ENCODE peak calls at places on chromosomes 3 and 15, in nine cellular contexts. C, U, I, R, E, L, G, Y and N are unnamed samples. For H3K36me3, the result is how much of the 10 kb centered on the place peaks cover.

GRCh38 chr3:44058022-44058867 is 183.4 kb upstream of the TOPAZ1 start:
- DNase-seq in R (no peak), Y (peak), U (no peak), L (no peak), G (no peak), C (peak), E (no peak), I (no peak), N (peak)

GRCh38 chr15:98931001-98931400 is 76.6 kb downstream of the PGPEP1L start:
- DNase-seq in R (no peak), Y (no peak), I (no peak), C (no peak), G (no peak), L (no peak), U (no peak), E (no peak), N (no peak)

GRCh38 chr3:134768116-134768515 is 26.9 kb upstream of the EPHB1 start:
- DNase-seq in Y (no peak), L (no peak), I (no peak), U (no peak), C (no peak), R (no peak), E (no peak), G (no peak), N (no peak)

GRCh38 chr3:147773236-147773635 is 364.1 kb downstream of the ZIC1 start:
- DNase-seq in C (no peak), L (no peak), G (no peak), Y (no peak), U (no peak), R (no peak), I (no peak), E (no peak), N (no peak)

GRCh38 chr15:92611995-92612745 is 43.4 kb downstream of the FAM174B start:
- DNase-seq in R (no peak), G (no peak), L (no peak), Y (peak), U (no peak), E (no peak), C (no peak), I (no peak), N (no peak)

GRCh38 chr3:10645800-10646199 is 140.4 kb upstream of the ATP2B2 start:
- DNase-seq in I (no peak), E (no peak), C (no peak), U (no peak), R (no peak), L (no peak), G (no peak), Y (no peak), N (no peak)

GRCh38 chr15:63392355-63393009 is 10.8 kb upstream of the CA12 start:
- DNase-seq in I (no peak), G (peak), C (peak), R (no peak), L (no peak), Y (no peak), U (no peak), E (no peak), N (no peak)

GRCh38 chr15:96124436-96124835 is 206.1 kb upstream of the NR2F2 start:
- DNase-seq in I (no peak), C (no peak), E (no peak), G (no peak), U (no peak), Y (no peak), L (no peak), R (no peak), N (no peak)

GRCh38 chr3:50648297-50648696 is 26.4 kb upstream of the DOCK3 start:
- DNase-seq in C (no peak), U (peak), L (no peak), I (no peak), R (no peak), E (no peak), Y (no peak), G (no peak), N (no peak)
- H3K36me3 ChIP-seq in C (under half), U (under half), L (under half), I (under half), R (half or more), E (under half), Y (under half), G (under half), N (under half)

GRCh38 chr3:50250514-50250913 is 14.5 kb downstream of the GNAI2 start:
- DNase-seq in C (no peak), E (no peak), I (no peak), L (no peak), R (no peak), Y (no peak), G (no peak), U (no peak), N (no peak)
- H3K36me3 ChIP-seq in C (under half), E (under half), I (under half), L (half or more), R (under half), Y (half or more), G (under half), U (under half), N (under half)

DNA sequence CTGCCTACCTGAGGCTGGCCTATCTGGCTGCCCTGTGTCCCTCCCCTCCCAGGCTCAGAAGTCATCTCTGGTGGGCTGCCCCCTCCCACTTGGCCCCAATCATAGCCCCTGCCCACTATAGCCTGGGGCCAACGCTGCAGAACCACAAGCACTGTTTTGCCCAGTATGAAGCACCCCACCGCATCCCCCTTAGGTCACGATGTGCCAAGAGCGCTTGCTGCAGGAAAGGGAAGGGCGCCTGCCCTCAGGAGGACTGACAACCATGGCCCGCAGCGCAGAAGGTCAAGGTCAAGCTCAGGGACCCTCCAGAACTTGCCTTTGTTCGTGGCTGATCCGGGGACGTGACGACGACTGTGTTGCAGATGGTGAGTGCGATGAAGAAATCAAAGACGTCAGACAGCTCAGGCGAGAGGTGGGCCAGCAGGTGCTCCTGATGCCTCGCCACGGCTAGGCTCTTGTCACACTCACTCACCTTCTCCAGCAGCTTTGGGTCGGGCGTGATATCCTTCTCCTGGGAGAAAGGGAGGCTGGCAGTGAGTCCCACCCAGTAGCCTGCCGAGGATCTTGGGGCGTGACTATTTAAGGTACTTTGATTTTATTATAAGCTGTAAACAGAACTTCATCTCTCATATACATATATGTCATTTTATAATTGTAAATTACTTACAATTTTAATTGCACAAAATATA is 146.6 kb downstream of the ATP10A start:
- DNase-seq in I (no peak), E (no peak), Y (no peak), L (no peak), C (no peak), R (no peak), G (no peak), U (no peak), N (no peak)
- H3K36me3 ChIP-seq in I (under half), E (under half), Y (under half), L (under half), C (under half), R (under half), G (under half), U (under half), N (under half)

GRCh38 chr3:196931157-196931556 is 11.2 kb downstream of the NCBP2 start:
- DNase-seq in I (no peak), Y (peak), L (no peak), E (no peak), U (no peak), G (no peak), R (no peak), C (no peak), N (no peak)
- H3K36me3 ChIP-seq in I (under half), Y (half or more), L (half or more), E (under half), U (under half), G (under half), R (half or more), C (under half), N (under half)

DNA sequence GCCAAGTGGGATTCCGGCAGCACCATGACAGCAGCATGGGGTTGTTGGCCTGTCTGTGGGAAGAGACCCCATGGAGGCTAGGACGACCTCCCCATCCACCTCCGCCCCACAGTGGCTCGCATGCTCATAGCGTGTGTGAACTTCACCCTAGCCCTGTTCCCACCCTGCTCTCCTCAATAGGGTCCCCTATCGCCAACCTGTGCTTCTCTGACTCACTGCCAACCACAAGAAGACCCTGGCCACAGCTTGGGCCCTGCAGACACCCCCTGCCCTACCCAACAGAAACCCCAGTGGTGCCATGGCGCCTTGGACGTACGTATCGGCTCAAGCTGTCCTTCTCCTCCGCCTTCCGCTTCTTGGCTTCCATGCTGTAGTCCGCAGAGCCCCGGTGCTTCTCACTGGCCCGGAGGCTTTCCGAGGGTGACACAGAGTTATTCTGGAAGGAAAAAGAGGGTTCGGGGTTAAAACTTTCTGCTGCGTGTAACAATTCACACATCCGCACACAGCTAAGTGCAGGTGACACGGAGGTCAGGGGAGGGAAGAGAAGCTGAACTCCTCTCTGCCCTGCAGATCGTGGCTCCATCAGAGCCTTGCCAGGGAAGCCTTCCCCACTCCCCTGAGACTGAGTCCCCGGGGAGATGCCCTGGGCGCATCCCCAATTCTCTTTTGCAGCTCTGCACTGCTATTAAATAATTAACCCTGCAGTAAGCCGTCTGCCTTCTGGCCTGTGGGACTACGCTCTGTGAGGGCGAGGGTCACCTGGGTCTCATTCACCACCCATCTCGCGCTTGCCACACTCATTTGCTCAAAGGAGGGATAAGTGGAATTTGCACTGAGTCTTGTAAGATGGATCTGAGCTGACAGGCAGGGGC is 37.3 kb downstream of the TLE3 start:
- DNase-seq in E (no peak), G (no peak), Y (no peak), I (no peak), C (no peak), R (no peak), U (no peak), L (no peak), N (peak)
- H3K36me3 ChIP-seq in E (half or more), G (under half), Y (half or more), I (under half), C (under half), R (half or more), U (under half), L (half or more), N (under half)

GRCh38 chr3:38580450-38581382 is 68.8 kb downstream of the SCN5A start:
- DNase-seq in U (no peak), E (no peak), I (no peak), C (no peak), G (no peak), Y (no peak), L (no peak), R (no peak), N (no peak)
- H3K36me3 ChIP-seq in U (under half), E (under half), I (under half), C (under half), G (under half), Y (under half), L (under half), R (under half), N (under half)

DNA sequence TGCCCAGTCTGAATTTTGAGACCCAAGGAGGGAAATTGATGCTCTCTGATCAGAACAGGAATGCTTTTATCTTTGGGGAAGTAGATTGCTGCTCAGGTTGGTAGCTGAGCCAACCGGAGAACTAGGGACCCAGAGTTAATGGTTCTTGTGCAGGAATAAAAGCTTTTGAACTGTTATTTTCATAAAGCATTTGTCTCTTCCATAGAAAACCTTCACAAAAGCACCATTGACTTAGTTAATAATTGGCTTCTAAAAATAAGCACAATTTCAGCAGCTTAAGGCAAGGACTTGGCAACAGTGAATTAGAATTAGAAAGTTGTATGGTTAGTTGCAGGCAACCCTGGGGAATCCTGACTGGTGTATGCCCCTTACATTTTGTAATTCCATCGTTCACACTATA is 53.8 kb downstream of the MAP2K1 start:
- DNase-seq in L (no peak), C (no peak), U (no peak), R (no peak), E (no peak), G (no peak), Y (no peak), I (no peak), N (no peak)
- H3K36me3 ChIP-seq in L (half or more), C (under half), U (under half), R (half or more), E (under half), G (under half), Y (half or more), I (under half), N (under half)

DNA sequence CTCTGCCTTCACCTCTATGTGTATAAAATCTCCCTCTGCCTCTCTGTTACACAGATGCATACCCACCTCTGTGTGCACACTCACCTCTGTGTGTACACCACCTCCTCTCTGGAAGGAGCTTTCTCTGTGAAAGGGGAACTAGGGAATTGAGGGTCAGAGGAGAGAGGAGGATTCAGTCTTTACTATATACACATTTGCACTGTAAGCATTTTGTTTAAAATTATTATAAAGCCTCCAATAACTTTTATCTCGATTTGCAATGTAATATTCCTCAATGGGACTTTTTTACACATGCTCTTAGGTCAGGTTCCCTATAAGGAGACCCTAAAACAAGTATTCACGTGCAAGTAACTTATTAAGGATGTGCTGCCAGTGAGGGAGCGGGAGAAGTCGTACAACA is 82.5 kb downstream of the OXNAD1 start:
- DNase-seq in L (no peak), I (no peak), E (no peak), U (no peak), R (no peak), G (no peak), Y (no peak), C (no peak), N (no peak)
- H3K36me3 ChIP-seq in L (under half), I (under half), E (under half), U (under half), R (under half), G (under half), Y (half or more), C (under half), N (under half)

DNA sequence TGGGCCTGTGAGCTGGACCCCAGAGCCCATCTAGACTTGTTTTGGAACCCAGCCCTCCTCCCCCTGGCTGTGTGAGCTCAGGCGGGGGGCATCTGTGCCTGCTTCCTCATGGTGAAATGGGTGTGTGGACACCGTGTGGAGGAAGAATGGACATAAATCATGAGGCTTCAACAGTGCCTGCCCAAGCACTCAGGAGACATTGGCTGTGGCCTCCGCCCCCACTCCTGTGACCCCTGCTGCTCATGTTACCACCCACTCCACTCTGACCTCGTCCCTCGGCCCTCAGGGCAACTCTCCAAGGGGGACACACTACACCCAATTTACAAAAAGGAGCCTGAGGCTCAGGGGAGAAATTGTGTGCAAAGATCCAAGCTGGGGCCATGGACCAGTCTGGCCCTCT is 16.6 kb downstream of the TPRA1 start:
- DNase-seq in G (no peak), Y (no peak), L (no peak), U (no peak), I (no peak), E (no peak), C (no peak), R (no peak), N (no peak)
- H3K36me3 ChIP-seq in G (under half), Y (under half), L (half or more), U (under half), I (under half), E (under half), C (under half), R (half or more), N (under half)

GRCh38 chr15:55383687-55384086 is 24.5 kb downstream of the CCPG1 start:
- DNase-seq in C (no peak), L (no peak), U (no peak), Y (no peak), E (no peak), G (no peak), R (no peak), I (no peak), N (no peak)
- H3K36me3 ChIP-seq in C (under half), L (under half), U (under half), Y (under half), E (under half), G (under half), R (half or more), I (under half), N (under half)